ENCODE peak calls at places on chromosomes 1 and 21, in four cellular contexts. One of them, this sample, is unnamed.

GRCh38 chr1:6545276-6545934 is 8.9 kb downstream of the NOL9 start:
- DNase-seq in HCT116: no peak
- DNase-seq in IMR-90: peak; percentile 12
- DNase-seq in testis: no peak
- DNase-seq in this sample: no peak

GRCh38 chr1:197884173-197884572 is 18.3 kb upstream of the C1orf53 start:
- DNase-seq in HCT116: no peak
- DNase-seq in IMR-90: no peak
- DNase-seq in testis: no peak
- DNase-seq in this sample: peak; percentile 59

GRCh38 chr1:162696286-162696862 is 64.1 kb downstream of the DDR2 start:
- DNase-seq in HCT116: peak; percentile 51
- DNase-seq in IMR-90: peak; percentile 93
- DNase-seq in testis: peak; percentile 75
- DNase-seq in this sample: peak; percentile 67

GRCh38 chr1:85605519-85606413 is 25.2 kb downstream of the CCN1 start:
- DNase-seq in HCT116: no peak
- DNase-seq in IMR-90: no peak
- DNase-seq in testis: no peak
- DNase-seq in this sample: peak; percentile 75

GRCh38 chr1:207221934-207222351 is 99.5 kb upstream of the CD55 start:
- DNase-seq in HCT116: no peak
- DNase-seq in IMR-90: peak; percentile 8
- DNase-seq in testis: no peak
- DNase-seq in this sample: no peak

GRCh38 chr1:14975119-14975518 is 178.4 kb upstream of the TMEM51 start:
- DNase-seq in HCT116: no peak
- DNase-seq in IMR-90: no peak
- DNase-seq in testis: no peak
- DNase-seq in this sample: no peak

GRCh38 chr1:21267191-21268077 is 22.8 kb downstream of the ECE1 start:
- DNase-seq in HCT116: no peak
- DNase-seq in IMR-90: no peak
- DNase-seq in testis: no peak
- DNase-seq in this sample: no peak

GRCh38 chr1:94258873-94259331 is 21.5 kb upstream of the ARHGAP29 start:
- DNase-seq in HCT116: peak; percentile 71
- DNase-seq in IMR-90: peak; percentile 92
- DNase-seq in testis: no peak
- DNase-seq in this sample: peak; percentile 35

GRCh38 chr21:46181436-46181835 is 2.8 kb downstream of the SPATC1L start:
- DNase-seq in HCT116: no peak
- DNase-seq in IMR-90: no peak
- DNase-seq in testis: no peak
- DNase-seq in this sample: no peak

GRCh38 chr1:183822081-183822611 is 17.2 kb downstream of the RGL1 start:
- DNase-seq in HCT116: no peak
- DNase-seq in IMR-90: peak; percentile 44
- DNase-seq in testis: peak; percentile 76
- DNase-seq in this sample: no peak

GRCh38 chr1:78958711-78959110 is 47.8 kb downstream of the ADGRL4 start:
- DNase-seq in HCT116: no peak
- DNase-seq in IMR-90: no peak
- DNase-seq in testis: no peak
- DNase-seq in this sample: no peak

GRCh38 chr1:64470670-64471217 is 815 bp downstream of the CACHD1 start:
- DNase-seq in HCT116: no peak
- DNase-seq in IMR-90: no peak
- DNase-seq in testis: peak; percentile 42
- DNase-seq in this sample: peak; percentile 37

GRCh38 chr1:229432116-229432461 is 1.8 kb downstream of the ACTA1 start:
- DNase-seq in HCT116: no peak
- DNase-seq in IMR-90: no peak
- DNase-seq in testis: no peak
- DNase-seq in this sample: no peak

GRCh38 chr21:33828577-33828976 is 87.0 kb downstream of the ATP5PO start:
- DNase-seq in HCT116: no peak
- DNase-seq in IMR-90: no peak
- DNase-seq in testis: peak; percentile 45
- DNase-seq in this sample: no peak

GRCh38 chr1:15290382-15290781 is 43.4 kb downstream of the FHAD1 start:
- DNase-seq in HCT116: no peak
- DNase-seq in IMR-90: peak; percentile 98
- DNase-seq in testis: no peak
- DNase-seq in this sample: no peak

GRCh38 chr1:221766210-221766609 is 24.3 kb upstream of the DUSP10 start:
- DNase-seq in HCT116: no peak
- DNase-seq in IMR-90: peak; percentile 83
- DNase-seq in testis: no peak
- DNase-seq in this sample: no peak

GRCh38 chr1:216903389-216903754 is 180.1 kb upstream of the ESRRG start:
- DNase-seq in HCT116: no peak
- DNase-seq in IMR-90: peak; percentile 87
- DNase-seq in testis: no peak
- DNase-seq in this sample: no peak

GRCh38 chr1:87325982-87326738 is 2.5 kb upstream of the LMO4 start:
- DNase-seq in HCT116: no peak
- DNase-seq in IMR-90: peak; percentile 49
- DNase-seq in testis: peak; percentile 67
- DNase-seq in this sample: peak; percentile 58

GRCh38 chr1:64892576-64893573 is 73.5 kb downstream of the JAK1 start:
- DNase-seq in HCT116: no peak
- DNase-seq in IMR-90: peak; percentile 23
- DNase-seq in testis: no peak
- DNase-seq in this sample: no peak

GRCh38 chr1:25006770-25007169 is 76.7 kb upstream of the RUNX3 start:
- DNase-seq in HCT116: no peak
- DNase-seq in IMR-90: peak; percentile 36
- DNase-seq in testis: peak; percentile 34
- DNase-seq in this sample: peak; percentile 47

GRCh38 chr1:30342535-30343141 is 380.7 kb downstream of the MATN1 start:
- DNase-seq in HCT116: no peak
- DNase-seq in IMR-90: no peak
- DNase-seq in testis: no peak
- DNase-seq in this sample: no peak

GRCh38 chr1:160061376-160062100 is 8.4 kb downstream of the KCNJ10 start:
- DNase-seq in HCT116: no peak
- DNase-seq in IMR-90: no peak
- DNase-seq in testis: no peak
- DNase-seq in this sample: no peak

GRCh38 chr1:244730153-244730933 is 77.4 kb downstream of the DESI2 start:
- DNase-seq in HCT116: no peak
- DNase-seq in IMR-90: peak; percentile 49
- DNase-seq in testis: peak; percentile 53
- DNase-seq in this sample: peak; percentile 47

GRCh38 chr1:210978316-210978993 is 155.5 kb downstream of the KCNH1 start:
- DNase-seq in HCT116: no peak
- DNase-seq in IMR-90: no peak
- DNase-seq in testis: no peak
- DNase-seq in this sample: no peak

GRCh38 chr1:232853994-232854532 is 48.8 kb downstream of the MAP10 start:
- DNase-seq in HCT116: no peak
- DNase-seq in IMR-90: peak; percentile 83
- DNase-seq in testis: no peak
- DNase-seq in this sample: no peak

GRCh38 chr1:98496246-98496995 is 165.1 kb upstream of the SNX7 start:
- DNase-seq in HCT116: no peak
- DNase-seq in IMR-90: peak; percentile 11
- DNase-seq in testis: no peak
- DNase-seq in this sample: no peak

GRCh38 chr1:172342584-172343245 is 77.8 kb upstream of the C1orf105 start:
- DNase-seq in HCT116: no peak
- DNase-seq in IMR-90: no peak
- DNase-seq in testis: no peak
- DNase-seq in this sample: no peak

GRCh38 chr1:112868191-112868590 is 87.8 kb downstream of the SLC16A1 start:
- DNase-seq in HCT116: no peak
- DNase-seq in IMR-90: no peak
- DNase-seq in testis: no peak
- DNase-seq in this sample: no peak

GRCh38 chr1:31647106-31647505 is 2.4 kb upstream of the PEF1 start:
- DNase-seq in HCT116: no peak
- DNase-seq in IMR-90: peak; percentile 62
- DNase-seq in testis: no peak
- DNase-seq in this sample: no peak

GRCh38 chr1:5979536-5980313 is 12.5 kb downstream of the NPHP4 start:
- DNase-seq in HCT116: no peak
- DNase-seq in IMR-90: no peak
- DNase-seq in testis: no peak
- DNase-seq in this sample: no peak

GRCh38 chr21:35032474-35033263 is 16.4 kb downstream of the RUNX1 start:
- DNase-seq in HCT116: no peak
- DNase-seq in IMR-90: no peak
- DNase-seq in testis: no peak
- DNase-seq in this sample: no peak

GRCh38 chr1:65104854-65105540 is 43.0 kb upstream of the AK4 start:
- DNase-seq in HCT116: no peak
- DNase-seq in IMR-90: no peak
- DNase-seq in testis: no peak
- DNase-seq in this sample: no peak

GRCh38 chr1:43363283-43363934 is 4.4 kb downstream of the ELOVL1 start:
- DNase-seq in HCT116: no peak
- DNase-seq in IMR-90: no peak
- DNase-seq in testis: no peak
- DNase-seq in this sample: no peak

DNA sequence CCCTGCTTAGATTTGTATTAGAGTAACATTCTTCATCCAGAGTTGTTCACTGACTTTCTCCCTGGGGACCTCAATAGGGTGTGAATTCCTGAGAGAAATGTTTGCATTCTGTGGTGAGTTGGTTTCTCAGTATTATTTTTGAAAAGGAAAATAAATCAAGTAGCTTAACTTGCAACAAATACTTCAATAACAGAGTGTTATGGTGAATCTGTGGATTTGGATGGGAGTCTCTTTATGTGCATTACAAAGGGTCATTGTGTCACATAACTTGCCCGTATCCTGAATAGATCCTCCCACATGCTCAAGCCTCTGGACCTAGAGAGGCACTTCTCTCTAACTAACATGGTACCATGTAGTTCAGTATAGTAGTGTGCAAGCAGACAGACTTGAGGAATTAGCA is 68.4 kb upstream of the IPO9 start:
- DNase-seq in HCT116: no peak
- DNase-seq in IMR-90: peak; percentile 50
- DNase-seq in testis: no peak
- DNase-seq in this sample: no peak
- H3K27ac ChIP-seq in HCT116: no peak overlapping the region
- H3K27ac ChIP-seq in IMR-90: peak overlapping the region; percentile 35
- H3K27ac ChIP-seq in testis: no peak overlapping the region
- H3K27ac ChIP-seq in this sample: no peak overlapping the region

DNA sequence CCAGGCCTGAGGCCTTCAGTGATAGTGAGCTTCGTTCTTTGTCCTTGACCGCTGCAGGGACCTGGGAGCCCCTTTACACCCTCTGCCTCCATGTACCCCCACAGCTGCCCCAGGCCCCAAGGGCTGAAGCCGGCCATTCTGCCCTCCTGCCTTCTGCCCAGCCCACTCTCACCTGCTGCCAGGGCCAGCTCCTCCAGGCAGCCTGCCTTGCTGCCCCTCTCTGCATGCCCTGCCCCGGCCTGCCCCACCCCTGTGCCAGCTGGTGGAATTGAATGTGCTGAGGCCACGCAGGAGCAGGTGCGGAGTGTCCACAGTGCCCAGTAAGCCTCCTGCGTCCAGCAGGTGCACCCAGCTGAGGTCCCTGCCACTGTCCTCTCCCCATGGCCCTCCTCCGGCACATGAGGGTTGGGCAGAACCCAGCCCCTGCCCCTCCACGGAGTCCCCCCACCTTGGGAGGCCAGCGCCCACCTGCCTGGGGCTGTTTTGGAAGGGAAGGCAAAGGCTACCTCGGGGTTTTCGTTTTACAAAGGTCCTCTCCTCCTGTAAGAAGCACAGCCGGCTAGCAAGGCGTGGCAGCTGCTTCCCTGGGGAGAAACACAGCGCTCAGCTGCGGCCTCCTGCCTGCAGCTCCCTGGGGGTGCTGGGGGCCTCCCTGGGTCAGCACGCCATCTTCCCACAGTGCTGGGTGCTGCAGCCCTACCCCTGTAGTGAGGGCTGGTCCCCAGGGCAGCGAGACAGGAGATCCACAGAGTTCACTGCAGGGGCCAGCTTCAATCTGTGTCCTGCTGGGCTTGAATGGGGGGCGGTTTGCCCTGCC is 21.0 kb downstream of the MMEL1 start:
- DNase-seq in HCT116: no peak
- DNase-seq in IMR-90: no peak
- DNase-seq in testis: peak; percentile 9
- DNase-seq in this sample: no peak
- H3K27me3 ChIP-seq in HCT116: no peaks in the 10 kb centered on the region
- H3K27me3 ChIP-seq in IMR-90: no peaks in the 10 kb centered on the region
- H3K27me3 ChIP-seq in testis: no peaks in the 10 kb centered on the region
- H3K27me3 ChIP-seq in this sample: no peaks in the 10 kb centered on the region

DNA sequence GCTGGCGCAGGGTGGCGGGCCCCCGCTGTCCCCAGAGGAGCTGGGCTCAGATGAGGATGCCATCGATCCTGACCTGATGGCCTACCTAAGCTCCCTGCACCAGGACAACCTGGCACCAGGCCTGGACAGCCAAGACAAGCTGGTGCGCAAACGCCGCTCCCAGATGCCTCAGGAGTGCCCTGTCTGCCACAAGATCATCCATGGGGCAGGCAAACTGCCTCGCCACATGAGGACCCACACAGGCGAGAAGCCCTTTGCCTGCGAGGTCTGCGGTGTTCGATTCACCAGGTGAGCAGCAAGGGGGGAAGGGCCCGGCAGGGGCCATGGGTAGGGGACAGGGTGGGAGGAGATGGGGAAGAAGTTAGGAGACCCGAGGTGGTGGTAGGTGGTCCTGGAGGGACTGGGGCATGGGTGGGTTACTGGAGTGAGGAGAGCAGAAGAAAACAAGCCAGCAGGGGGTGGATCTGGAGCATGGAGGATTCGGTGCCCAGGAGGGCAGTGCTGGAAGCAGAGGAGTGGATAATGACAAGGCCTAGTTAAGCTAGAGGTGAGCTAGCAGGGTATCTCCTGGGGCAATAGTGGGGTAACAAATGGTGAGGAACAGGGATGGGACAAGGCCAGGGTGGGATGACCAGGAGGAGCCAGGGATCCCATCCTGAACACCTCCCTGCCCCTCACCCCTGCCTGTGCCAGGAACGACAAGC is 13.1 kb downstream of the ZBTB7B start:
- DNase-seq in HCT116: no peak
- DNase-seq in IMR-90: no peak
- DNase-seq in testis: no peak
- DNase-seq in this sample: no peak
- TF ChIP-seq POLR2A in HCT116: no peak
- TF ChIP-seq POLR2A in IMR-90: no peak
- TF ChIP-seq POLR2A in testis: no peak
- TF ChIP-seq POLR2A in this sample: no peak

DNA sequence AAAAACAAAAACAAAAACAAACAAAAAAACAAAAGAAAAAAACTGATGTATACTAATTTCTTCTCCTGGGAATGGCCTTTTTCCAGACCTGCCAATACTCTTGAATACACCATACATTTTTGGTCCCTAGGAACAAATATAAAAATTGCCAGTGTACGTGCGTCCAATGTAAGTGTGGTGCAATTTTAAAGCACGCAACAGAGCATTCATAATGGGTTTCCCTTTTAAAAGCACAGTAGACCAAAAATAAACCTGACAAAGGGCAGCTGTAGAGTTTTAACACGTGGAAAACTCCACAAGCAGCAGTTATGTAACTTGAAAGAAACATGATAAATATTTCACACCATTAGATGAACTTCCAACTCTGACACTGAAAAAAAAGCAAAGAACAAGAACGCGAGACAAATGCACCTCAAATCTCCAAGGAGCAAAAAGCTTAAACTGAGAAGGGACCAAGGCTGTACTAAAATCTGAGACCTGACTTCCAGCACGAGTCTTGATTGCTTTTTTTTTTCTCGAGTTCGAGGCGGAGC is 358 bp upstream of the JAM2 start:
- DNase-seq in HCT116: no peak
- DNase-seq in IMR-90: peak; percentile 27
- DNase-seq in testis: no peak
- DNase-seq in this sample: no peak
- H3K27ac ChIP-seq in HCT116: no peak overlapping the region
- H3K27ac ChIP-seq in IMR-90: no peak overlapping the region
- H3K27ac ChIP-seq in testis: peak overlapping the region; percentile 84
- H3K27ac ChIP-seq in this sample: no peak overlapping the region

This sample was measured in body of pancreas.